ENCODE peak calls at places on chromosomes 3 and 15, in five cellular contexts. I is A549, K is H1, W is GM12878, E is HepG2. U is an unnamed sample.
A peak's percentile ranks its signal among the peaks of the same experiment; 100 is the strongest.

GRCh38 chr3:24472358-24472757 is 22.3 kb downstream of the THRB start:
- DNase-seq in I (no peak), E (no peak), K (no peak), W (no peak), U (no peak)

GRCh38 chr15:48899793-48900192 is 21.9 kb downstream of the EID1 start:
- DNase-seq in K (no peak), W (no peak), I (no peak), E (no peak), U (no peak)

GRCh38 chr3:172561894-172562664 is 38.8 kb upstream of the TNFSF10 start:
- DNase-seq in W (no peak), K (no peak), E (no peak), I (peak; percentile 16), U (no peak)

GRCh38 chr3:183265157-183265642 is 12.1 kb downstream of the B3GNT5 start:
- DNase-seq in K (no peak), E (no peak), I (no peak), W (no peak), U (no peak)

GRCh38 chr15:61335998-61336648 is 107.0 kb upstream of the RORA start:
- DNase-seq in W (peak; percentile 11), K (no peak), E (no peak), I (no peak), U (no peak)

GRCh38 chr3:94115482-94115881 is 52.6 kb downstream of the NSUN3 start:
- DNase-seq in E (no peak), W (no peak), I (peak; percentile 32), K (no peak), U (peak; percentile 6)

GRCh38 chr3:38454179-38454883 is 641 bp downstream of the ACVR2B start:
- DNase-seq in W (no peak), K (no peak), E (no peak), I (peak; percentile 29), U (peak; percentile 77)

GRCh38 chr3:55687526-55687925 is 200.4 kb upstream of the WNT5A start:
- DNase-seq in K (no peak), E (no peak), I (no peak), W (no peak), U (no peak)

GRCh38 chr3:36944012-36944640 is 728 bp downstream of the TRANK1 start:
- DNase-seq in W (no peak), E (no peak), K (no peak), I (peak; percentile 49), U (no peak)

GRCh38 chr15:97968380-97968779 is 7.9 kb downstream of the ARRDC4 start:
- DNase-seq in E (no peak), I (no peak), W (no peak), K (no peak), U (no peak)

GRCh38 chr15:64865126-64865997 is 23.6 kb downstream of the PLEKHO2 start:
- DNase-seq in I (no peak), W (no peak), K (no peak), E (no peak), U (no peak)
- TF ChIP-seq KDM1A in I (no peak), W (no peak), K (no peak), E (no peak), U (no peak)

GRCh38 chr3:20666091-20666490 is 480.1 kb upstream of the SGO1 start:
- DNase-seq in K (no peak), I (no peak), E (no peak), W (no peak), U (no peak)

GRCh38 chr3:20668411-20668810 is 482.4 kb upstream of the SGO1 start:
- DNase-seq in W (no peak), K (peak; percentile 19), I (peak; percentile 12), E (peak; percentile 2), U (no peak)

GRCh38 chr3:20669184-20669583 is 483.2 kb upstream of the SGO1 start:
- DNase-seq in W (no peak), E (no peak), I (no peak), K (no peak), U (no peak)

GRCh38 chr3:20673866-20674265 is 487.9 kb upstream of the SGO1 start:
- DNase-seq in E (no peak), W (no peak), K (no peak), I (no peak), U (no peak)

GRCh38 chr3:20669675-20670074 is 483.7 kb upstream of the SGO1 start:
- DNase-seq in E (no peak), I (no peak), K (no peak), W (no peak), U (no peak)
- TF ChIP-seq KDM1A in E (no peak), I (no peak), K (no peak), W (no peak), U (no peak)

DNA sequence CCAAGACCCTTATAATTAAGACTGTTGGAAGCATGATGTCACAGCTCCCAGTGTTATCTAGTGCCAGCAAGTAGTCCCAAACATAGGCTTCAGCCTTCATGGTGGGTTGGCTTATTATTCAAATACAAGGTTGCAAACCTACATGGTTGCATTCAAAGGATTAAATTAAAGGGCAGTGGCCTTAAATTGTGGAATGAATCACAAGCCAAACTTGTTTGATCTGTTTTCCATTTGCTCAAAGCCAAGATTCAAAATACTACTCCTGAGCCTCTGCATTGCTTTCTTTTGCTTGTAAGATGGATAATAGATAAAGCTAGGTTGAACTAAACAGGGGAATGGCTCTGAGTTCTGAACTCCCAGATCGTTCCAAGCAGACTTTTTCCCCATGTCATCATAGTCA is 52.4 kb upstream of the GNB4 start:
- DNase-seq in K (no peak), I (no peak), W (no peak), E (no peak), U (no peak)
- TF ChIP-seq KDM1A in K (no peak), I (no peak), W (no peak), E (no peak), U (no peak)

GRCh38 chr3:21486381-21486935 is 264.6 kb downstream of the ZNF385D start:
- DNase-seq in W (no peak), I (no peak), K (no peak), E (no peak), U (no peak)

GRCh38 chr3:21487520-21487919 is 263.5 kb downstream of the ZNF385D start:
- DNase-seq in I (no peak), E (no peak), K (no peak), W (no peak), U (no peak)

GRCh38 chr3:21484323-21485154 is 266.5 kb downstream of the ZNF385D start:
- DNase-seq in W (peak; percentile 4), K (peak; percentile 25), I (peak; percentile 59), E (peak; percentile 29), U (peak; percentile 22)
- TF ChIP-seq KDM1A in W (no peak), K (no peak), I (no peak), E (no peak), U (no peak)

U was measured in K562.